ENCODE peak calls at places on chromosomes 11 and 22, in four cellular contexts. L is brain microvascular endothelial cell, E is Panc1, B is HFF-Myc. Q is an unnamed sample.

GRCh38 chr11:36034572-36035331 is 90.9 kb downstream of the LDLRAD3 start:
- DNase-seq in B (peak; percentile 73), E (no peak), L (peak; percentile 64), Q (no peak)

GRCh38 chr11:19519912-19520641 is 192.6 kb upstream of the NAV2 start:
- DNase-seq in L (no peak), E (no peak), B (no peak), Q (no peak)

GRCh38 chr11:120254788-120255518 is 15.0 kb downstream of the POU2F3 start:
- DNase-seq in E (no peak), B (no peak), L (no peak), Q (no peak)

GRCh38 chr11:27701262-27702105 is 1.2 kb upstream of the BDNF start:
- DNase-seq in E (no peak), L (peak; percentile 82), B (no peak), Q (peak; percentile 80)

GRCh38 chr22:24089951-24090350 is 78.8 kb downstream of the CABIN1 start:
- DNase-seq in L (no peak), B (no peak), E (no peak), Q (no peak)

GRCh38 chr22:48981671-48982070 is 846.0 kb downstream of the BRD1 start:
- DNase-seq in L (no peak), E (no peak), B (no peak), Q (no peak)

GRCh38 chr11:113188433-113188834 is 125.9 kb upstream of the TTC12 start:
- DNase-seq in B (no peak), E (no peak), L (no peak), Q (no peak)

GRCh38 chr22:49197500-49197899 is 630.2 kb downstream of the BRD1 start:
- DNase-seq in E (no peak), B (no peak), L (no peak), Q (peak; percentile 77)

GRCh38 chr22:36738416-36739020 is 35.0 kb upstream of the CACNG2 start:
- DNase-seq in E (no peak), B (no peak), L (no peak), Q (peak; percentile 49)

GRCh38 chr11:79273781-79274180 is 167.0 kb downstream of the TENM4 start:
- DNase-seq in E (no peak), L (no peak), B (no peak), Q (no peak)

GRCh38 chr11:96161271-96162089 is 181.5 kb downstream of the MAML2 start:
- DNase-seq in E (no peak), B (no peak), L (peak; percentile 51), Q (no peak)

GRCh38 chr11:236774-237767 is at the start of gene PSMD13:
- DNase-seq in E (no peak), B (peak; percentile 50), L (peak; percentile 83), Q (peak; percentile 95)

GRCh38 chr11:235180-235997 is 753 bp downstream of the SIRT3 start:
- DNase-seq in E (no peak), B (no peak), L (no peak), Q (no peak)

GRCh38 chr11:240315-240714 is 3.5 kb downstream of the PSMD13 start:
- DNase-seq in B (no peak), L (no peak), E (no peak), Q (no peak)

GRCh38 chr11:232783-233565 is 3.2 kb downstream of the SIRT3 start:
- DNase-seq in B (no peak), L (no peak), E (no peak), Q (no peak)

DNA sequence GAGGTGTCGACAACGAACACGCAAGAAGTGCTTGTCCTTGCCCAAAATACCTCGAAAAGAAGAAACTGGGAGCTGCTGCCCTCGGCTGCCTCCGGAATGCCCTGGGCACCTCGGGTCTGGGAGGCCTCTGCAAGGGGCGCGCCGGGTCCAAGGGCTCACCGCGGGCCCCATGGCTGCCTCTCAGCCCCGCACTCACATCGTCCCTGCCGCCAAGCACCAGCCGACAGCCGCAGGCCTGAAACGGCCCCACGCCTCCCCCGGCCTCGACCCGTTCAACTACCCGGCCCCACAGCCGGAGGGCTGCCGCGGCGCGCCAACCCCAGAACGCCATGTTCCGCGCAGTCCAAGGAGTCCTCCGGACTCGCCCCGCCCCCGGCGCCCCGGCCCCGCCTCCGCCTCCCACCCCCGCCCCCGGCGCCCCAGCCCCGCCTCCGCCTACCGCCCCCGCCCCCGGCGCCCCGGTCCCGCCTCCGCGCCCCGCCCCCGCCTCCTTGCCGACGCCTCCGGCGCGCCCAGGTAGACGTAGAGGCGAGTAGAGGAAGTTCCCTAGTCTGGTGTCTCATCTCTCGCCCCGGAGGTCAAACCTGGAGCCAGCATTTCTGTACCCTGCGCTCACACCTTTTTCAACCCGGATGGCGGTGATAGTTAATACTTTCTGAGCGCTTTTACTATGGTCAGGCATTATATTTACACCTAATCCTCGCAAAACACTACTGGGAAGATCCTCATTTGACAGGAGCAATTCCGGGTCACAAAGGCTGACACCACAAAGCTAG is at the start of gene SIRT3:
- DNase-seq in L (peak; percentile 60), B (peak; percentile 48), E (peak; percentile 60), Q (peak; percentile 91)
- TF ChIP-seq CTCF in L (peak; percentile 6), B (no peak), E (no peak), Q (peak; percentile 7)

GRCh38 chr11:34359548-34359891 is 1.7 kb upstream of the ABTB2 start:
- DNase-seq in B (no peak), E (no peak), L (no peak), Q (no peak)
- TF ChIP-seq CTCF in B (no peak), E (peak; percentile 71), L (no peak), Q (peak; percentile 48)

GRCh38 chr11:3058753-3059664 is 1.8 kb upstream of the CARS1 start:
- DNase-seq in L (peak; percentile 84), E (peak; percentile 78), B (peak; percentile 63), Q (no peak)
- TF ChIP-seq CTCF in L (peak; percentile 29), E (no peak), B (no peak), Q (no peak)

GRCh38 chr22:19724927-19725661 is 1.8 kb downstream of the GP1BB start:
- DNase-seq in L (no peak), E (no peak), B (no peak), Q (no peak)

GRCh38 chr22:19722175-19722914 is 994 bp upstream of the GP1BB start:
- DNase-seq in L (no peak), B (no peak), E (no peak), Q (no peak)

GRCh38 chr22:19722915-19723164 is 499 bp upstream of the GP1BB start:
- DNase-seq in B (no peak), E (no peak), L (no peak), Q (no peak)

GRCh38 chr22:19723165-19723989 is at the start of gene GP1BB:
- DNase-seq in E (no peak), L (peak; percentile 20), B (no peak), Q (no peak)

DNA sequence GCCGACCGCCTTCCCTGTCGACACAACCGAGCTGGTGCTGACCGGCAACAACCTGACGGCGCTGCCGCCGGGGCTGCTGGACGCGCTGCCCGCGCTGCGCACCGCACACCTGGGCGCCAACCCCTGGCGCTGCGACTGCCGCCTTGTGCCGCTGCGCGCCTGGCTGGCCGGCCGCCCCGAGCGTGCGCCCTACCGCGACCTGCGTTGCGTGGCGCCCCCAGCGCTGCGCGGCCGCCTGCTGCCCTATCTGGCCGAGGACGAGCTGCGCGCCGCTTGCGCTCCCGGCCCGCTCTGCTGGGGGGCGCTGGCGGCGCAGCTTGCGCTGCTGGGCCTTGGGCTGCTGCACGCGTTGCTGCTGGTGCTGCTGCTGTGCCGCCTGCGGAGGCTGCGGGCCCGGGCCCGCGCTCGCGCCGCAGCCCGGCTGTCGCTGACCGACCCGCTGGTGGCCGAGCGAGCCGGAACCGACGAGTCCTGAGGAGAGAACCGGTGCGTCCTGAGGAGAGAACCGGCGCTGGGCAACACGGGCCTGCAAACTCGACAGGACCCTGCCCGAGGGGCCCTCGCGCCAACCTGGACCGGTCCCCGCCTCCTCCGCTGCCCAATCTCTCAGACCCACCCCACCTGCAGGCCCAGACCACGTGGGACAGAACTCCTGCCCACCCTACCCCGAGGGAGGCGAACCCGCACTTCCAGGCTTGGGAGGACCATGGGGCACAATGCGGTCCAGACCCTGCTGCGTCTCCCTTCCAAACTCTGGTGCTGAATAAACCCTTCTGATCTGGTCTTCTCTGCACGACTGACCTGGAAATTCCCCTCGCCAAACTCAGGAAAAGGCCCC is 870 bp downstream of the GP1BB start:
- DNase-seq in L (no peak), B (no peak), E (no peak), Q (no peak)
- TF ChIP-seq CTCF in L (no peak), B (no peak), E (peak; percentile 83), Q (no peak)

GRCh38 chr22:46537946-46538815 is 761 bp upstream of the CELSR1 start:
- DNase-seq in L (peak; percentile 34), E (no peak), B (no peak), Q (no peak)
- TF ChIP-seq CTCF in L (peak; percentile 57), E (peak; percentile 30), B (no peak), Q (peak; percentile 34)

GRCh38 chr11:126359431-126360048 is 4.1 kb downstream of the ST3GAL4 start:
- DNase-seq in B (peak; percentile 86), E (no peak), L (no peak), Q (peak; percentile 91)
- TF ChIP-seq CTCF in B (peak; percentile 46), E (no peak), L (peak; percentile 41), Q (peak; percentile 42)

GRCh38 chr11:14042686-14043440 is 80.3 kb downstream of the SPON1 start:
- DNase-seq in E (no peak), L (no peak), B (no peak), Q (no peak)

GRCh38 chr11:14041565-14041964 is 79.0 kb downstream of the SPON1 start:
- DNase-seq in L (no peak), B (no peak), E (no peak), Q (no peak)

GRCh38 chr11:14036495-14036894 is 74.0 kb downstream of the SPON1 start:
- DNase-seq in L (no peak), E (no peak), B (no peak), Q (no peak)

GRCh38 chr11:14045417-14045816 is 82.9 kb downstream of the SPON1 start:
- DNase-seq in E (no peak), L (no peak), B (no peak), Q (no peak)

GRCh38 chr11:14041040-14041439 is 78.5 kb downstream of the SPON1 start:
- DNase-seq in L (no peak), E (no peak), B (no peak), Q (no peak)
- TF ChIP-seq CTCF in L (peak; percentile 23), E (peak; percentile 49), B (peak; percentile 28), Q (no peak)

GRCh38 chr22:50544078-50544745 is 1.5 kb upstream of the KLHDC7B start:
- DNase-seq in L (peak; percentile 54), E (no peak), B (no peak), Q (peak; percentile 90)
- TF ChIP-seq CTCF in L (peak; percentile 71), E (peak; percentile 81), B (peak; percentile 60), Q (peak; percentile 62)

GRCh38 chr11:63769044-63769718 is 606 bp upstream of the ZFTA start:
- DNase-seq in B (no peak), E (no peak), L (no peak), Q (no peak)
- TF ChIP-seq CTCF in B (no peak), E (no peak), L (no peak), Q (no peak)

Q was measured in osteocyte.